ENCODE peak calls at places on chromosomes 5 and 9, in five cellular contexts. X, E, D, L and U are unnamed samples.
A peak's percentile ranks its signal among the peaks of the same experiment; 100 is the strongest.

GRCh38 chr9:108550111-108550510 is 305.7 kb downstream of the ACTL7B start:
- DNase-seq in E (no peak), X (no peak), L (no peak), D (no peak), U (no peak)

GRCh38 chr9:14062449-14063187 is 251.3 kb downstream of the NFIB start:
- DNase-seq in X (peak; percentile 76), E (peak; percentile 57), L (peak; percentile 45), D (peak; percentile 84), U (no peak)

GRCh38 chr9:38059233-38059936 is 9.6 kb downstream of the SHB start:
- DNase-seq in D (peak; percentile 83), E (no peak), L (peak; percentile 91), X (no peak), U (peak; percentile 42)

GRCh38 chr5:181188700-181189362 is 16.2 kb downstream of the TRIM7 start:
- DNase-seq in E (peak; percentile 81), L (peak; percentile 86), D (peak; percentile 66), X (peak; percentile 93), U (peak; percentile 94)

GRCh38 chr5:146007973-146008372 is 71.6 kb downstream of the SH3RF2 start:
- DNase-seq in E (no peak), D (no peak), X (no peak), L (no peak), U (no peak)

GRCh38 chr5:107058239-107058638 is 612.5 kb downstream of the EFNA5 start:
- DNase-seq in X (no peak), E (peak; percentile 19), L (no peak), D (no peak), U (no peak)

GRCh38 chr5:179618923-179619554 is 4.4 kb downstream of the HNRNPH1 start:
- DNase-seq in L (no peak), E (no peak), X (no peak), D (no peak), U (no peak)

GRCh38 chr5:169956756-169957155 is 23.5 kb downstream of the INSYN2B start:
- DNase-seq in L (no peak), X (peak; percentile 32), D (peak; percentile 46), E (no peak), U (no peak)

GRCh38 chr5:138354387-138354786 is 1.9 kb downstream of the KDM3B start:
- DNase-seq in E (no peak), L (no peak), X (no peak), D (no peak), U (peak; percentile 43)

GRCh38 chr9:111952559-111952958 is 55.9 kb downstream of the UGCG start:
- DNase-seq in E (peak; percentile 75), L (peak; percentile 72), X (peak; percentile 67), D (peak; percentile 96), U (no peak)

GRCh38 chr5:16980983-16981382 is 44.9 kb upstream of the MYO10 start:
- DNase-seq in L (no peak), X (peak; percentile 46), D (peak; percentile 19), E (no peak), U (no peak)

GRCh38 chr5:525164-525761 is 1.0 kb upstream of the SLC9A3 start:
- DNase-seq in E (no peak), X (no peak), D (no peak), L (no peak), U (no peak)

GRCh38 chr5:39284552-39284951 is 65.2 kb upstream of the FYB1 start:
- DNase-seq in L (no peak), D (no peak), E (no peak), X (peak; percentile 18), U (no peak)

GRCh38 chr9:93968451-93969327 is 13.5 kb upstream of the BARX1 start:
- DNase-seq in X (peak; percentile 54), D (peak; percentile 59), E (peak; percentile 16), L (no peak), U (peak; percentile 60)

GRCh38 chr9:121744002-121744686 is 92.7 kb downstream of the DAB2IP start:
- DNase-seq in D (peak; percentile 43), L (peak; percentile 57), X (peak; percentile 60), E (peak; percentile 49), U (peak; percentile 88)

GRCh38 chr9:133199648-133200321 is 9.3 kb downstream of the OBP2B start:
- DNase-seq in E (no peak), L (no peak), X (no peak), D (no peak), U (peak; percentile 68)

GRCh38 chr5:131795879-131796792 is 681 bp downstream of the FNIP1 start:
- DNase-seq in D (peak; percentile 51), E (peak; percentile 50), X (peak; percentile 41), L (peak; percentile 65), U (peak; percentile 84)

GRCh38 chr9:95379630-95380029 is 62.1 kb upstream of the FANCC start:
- DNase-seq in L (no peak), X (no peak), E (no peak), D (no peak), U (no peak)

GRCh38 chr9:85742630-85742928 is 825 bp upstream of the AGTPBP1 start:
- DNase-seq in D (peak; percentile 72), X (peak; percentile 40), L (no peak), E (peak; percentile 78), U (no peak)

GRCh38 chr5:149160291-149160787 is 19.0 kb downstream of the ABLIM3 start:
- DNase-seq in D (no peak), E (no peak), L (no peak), X (no peak), U (no peak)

GRCh38 chr5:125461641-125462072 is 715.2 kb upstream of the ZNF608 start:
- DNase-seq in D (no peak), E (no peak), L (no peak), X (no peak), U (no peak)

GRCh38 chr9:70589571-70590263 is 175.3 kb upstream of the KLF9 start:
- DNase-seq in L (peak; percentile 90), E (peak; percentile 85), D (peak; percentile 90), X (no peak), U (no peak)

GRCh38 chr5:5270958-5271605 is 131.0 kb downstream of the ADAMTS16 start:
- DNase-seq in L (peak; percentile 6), E (peak; percentile 67), D (peak; percentile 40), X (peak; percentile 96), U (peak; percentile 91)

GRCh38 chr5:40679071-40679997 is at the start of gene PTGER4:
- DNase-seq in E (peak; percentile 90), D (peak; percentile 86), L (peak; percentile 93), X (peak; percentile 96), U (peak; percentile 96)

GRCh38 chr9:97313243-97313642 is 5.8 kb downstream of the CCDC180 start:
- DNase-seq in L (no peak), X (no peak), E (no peak), D (no peak), U (no peak)

GRCh38 chr9:115469826-115470225 is 351.9 kb upstream of the TNC start:
- DNase-seq in L (no peak), X (no peak), D (no peak), E (no peak), U (no peak)

GRCh38 chr9:115461284-115461683 is 343.3 kb upstream of the TNC start:
- DNase-seq in X (no peak), D (no peak), L (no peak), E (no peak), U (no peak)

GRCh38 chr9:115462623-115463022 is 344.7 kb upstream of the TNC start:
- DNase-seq in D (no peak), L (no peak), E (no peak), X (no peak), U (no peak)

GRCh38 chr9:115466784-115467183 is 348.8 kb upstream of the TNC start:
- DNase-seq in X (no peak), L (no peak), D (no peak), E (no peak), U (no peak)
- H3K9ac ChIP-seq in X (no peak overlapping the region), L (no peak overlapping the region), D (no peak overlapping the region), E (no peak overlapping the region), U (no peak overlapping the region)

GRCh38 chr5:68662804-68663307 is 431.0 kb upstream of the SLC30A5 start:
- DNase-seq in X (no peak), D (no peak), E (peak; percentile 24), L (no peak), U (no peak)

GRCh38 chr5:68656936-68657857 is 436.6 kb upstream of the SLC30A5 start:
- DNase-seq in E (peak; percentile 17), L (no peak), X (peak; percentile 22), D (no peak), U (peak; percentile 79)

GRCh38 chr5:68658810-68659372 is 434.9 kb upstream of the SLC30A5 start:
- DNase-seq in L (no peak), D (no peak), X (no peak), E (no peak), U (no peak)

GRCh38 chr5:68659876-68660275 is 433.9 kb upstream of the SLC30A5 start:
- DNase-seq in E (no peak), D (peak; percentile 24), L (no peak), X (peak; percentile 4), U (no peak)

DNA sequence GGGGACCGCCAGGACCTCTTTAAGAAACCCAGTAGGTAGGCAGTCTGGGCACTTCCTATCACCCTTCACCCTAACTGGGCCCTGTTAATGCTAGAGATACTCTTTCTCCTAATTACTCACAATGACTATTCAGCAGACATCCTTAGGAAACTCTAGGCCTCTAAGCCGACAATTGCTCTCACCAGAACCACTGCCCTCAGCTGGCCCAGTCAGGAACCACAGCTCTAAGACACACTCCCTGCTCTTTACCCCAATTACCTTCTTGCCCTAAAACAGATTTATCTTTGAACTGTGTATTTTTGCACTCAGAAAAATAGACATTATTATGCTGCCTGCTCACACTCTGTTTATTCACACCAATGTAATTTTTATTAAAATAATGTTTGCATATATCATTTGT is 432.6 kb upstream of the SLC30A5 start:
- DNase-seq in L (no peak), E (peak; percentile 17), D (peak; percentile 22), X (peak; percentile 27), U (peak; percentile 82)
- TF ChIP-seq CTCF in L (peak; percentile 8), E (peak; percentile 43), D (peak; percentile 32), X (peak; percentile 44), U (peak; percentile 87)

GRCh38 chr9:105932276-105932675 is 237.9 kb downstream of the TMEM38B start:
- DNase-seq in D (no peak), X (no peak), E (no peak), L (no peak), U (no peak)

GRCh38 chr9:105930007-105930627 is 235.8 kb downstream of the TMEM38B start:
- DNase-seq in X (no peak), D (no peak), E (no peak), L (no peak), U (no peak)
- H3K4me3 ChIP-seq in X (no peak overlapping the region), D (no peak overlapping the region), E (no peak overlapping the region), L (no peak overlapping the region), U (no peak overlapping the region)

DNA sequence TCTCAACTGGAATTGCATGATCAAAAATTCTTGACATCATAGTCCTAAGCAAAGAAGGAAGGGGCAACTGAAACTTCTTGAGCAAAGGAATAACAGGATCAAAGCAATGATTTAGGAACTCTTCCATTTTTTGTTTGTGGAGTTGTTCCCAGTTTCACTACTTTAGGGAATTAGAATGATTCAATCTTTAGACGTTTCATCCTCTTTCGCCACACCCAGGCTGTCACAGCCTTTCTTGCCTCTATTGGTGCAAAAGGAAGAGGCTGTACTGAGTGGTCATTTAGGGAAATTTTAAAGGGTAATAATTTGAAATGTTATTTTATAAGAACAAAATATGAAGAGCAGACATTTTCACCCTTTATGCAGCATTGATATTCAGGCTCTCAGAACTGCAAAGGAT is 1026.0 kb upstream of the ARRDC3 start:
- DNase-seq in D (no peak), L (no peak), E (peak; percentile 37), X (peak; percentile 4), U (no peak)
- H3K9ac ChIP-seq in D (no peak overlapping the region), L (no peak overlapping the region), E (no peak overlapping the region), X (no peak overlapping the region), U (no peak overlapping the region)